ENCODE peak calls at places on chromosomes 6 and 20, in six cellular contexts. H, S, W, P, Q and F are unnamed samples.

GRCh38 chr20:10253750-10254149 is 35.1 kb downstream of the SNAP25 start:
- DNase-seq in H (no peak), S (no peak), W (no peak), P (no peak), Q (no peak), F (no peak)

GRCh38 chr20:46468508-46468907 is 44.9 kb downstream of the ZNF334 start:
- DNase-seq in H (no peak), S (no peak), W (no peak), P (no peak), Q (no peak), F (no peak)

GRCh38 chr20:43963872-43964791 is 49.5 kb downstream of the TOX2 start:
- DNase-seq in H (no peak), S (peak; percentile 51), W (no peak), P (no peak), Q (no peak), F (no peak)

GRCh38 chr6:15243994-15244604 is 1.8 kb upstream of the JARID2 start:
- DNase-seq in H (no peak), S (no peak), W (no peak), P (peak; percentile 45), Q (no peak), F (no peak)

GRCh38 chr6:108635505-108636226 is 74.9 kb downstream of the FOXO3 start:
- DNase-seq in H (no peak), S (no peak), W (no peak), P (no peak), Q (no peak), F (no peak)

GRCh38 chr20:29319725-29320124 is 1937.7 kb upstream of the DEFB115 start:
- DNase-seq in H (no peak), S (no peak), W (no peak), P (no peak), Q (no peak), F (no peak)

GRCh38 chr6:156350337-156350736 is 426.8 kb upstream of the ARID1B start:
- DNase-seq in H (no peak), S (no peak), W (no peak), P (no peak), Q (no peak), F (no peak)

GRCh38 chr20:34100578-34100977 is 11.5 kb downstream of the EIF2S2 start:
- DNase-seq in H (no peak), S (no peak), W (no peak), P (no peak), Q (no peak), F (no peak)

GRCh38 chr20:61803903-61804804 is 261.5 kb downstream of the TAF4 start:
- DNase-seq in H (no peak), S (no peak), W (no peak), P (no peak), Q (no peak), F (no peak)

GRCh38 chr6:1286972-1287600 is 24.8 kb upstream of the FOXQ1 start:
- DNase-seq in H (no peak), S (no peak), W (no peak), P (no peak), Q (no peak), F (no peak)

GRCh38 chr6:75449625-75450206 is 43.9 kb downstream of the FILIP1 start:
- DNase-seq in H (peak; percentile 33), S (no peak), W (no peak), P (no peak), Q (no peak), F (peak; percentile 48)

GRCh38 chr20:35615667-35616464 is at the start of gene SPAG4:
- DNase-seq in H (no peak), S (peak; percentile 100), W (peak; percentile 97), P (peak; percentile 100), Q (no peak), F (no peak)

GRCh38 chr6:85418059-85418458 is 31.8 kb upstream of the NT5E start:
- DNase-seq in H (peak; percentile 73), S (no peak), W (no peak), P (no peak), Q (no peak), F (no peak)

GRCh38 chr6:12162203-12162602 is 128.0 kb upstream of the EDN1 start:
- DNase-seq in H (no peak), S (no peak), W (no peak), P (no peak), Q (no peak), F (no peak)

GRCh38 chr6:115969207-115969929 is 91.3 kb downstream of the FRK start:
- DNase-seq in H (no peak), S (peak; percentile 1), W (no peak), P (peak; percentile 29), Q (no peak), F (peak; percentile 1)

GRCh38 chr20:58112017-58112781 is 116.3 kb downstream of the ANKRD60 start:
- DNase-seq in H (no peak), S (no peak), W (no peak), P (no peak), Q (no peak), F (no peak)

GRCh38 chr6:166456360-166457156 is 73.8 kb upstream of the MPC1 start:
- DNase-seq in H (no peak), S (no peak), W (peak; percentile 47), P (no peak), Q (no peak), F (peak; percentile 79)

GRCh38 chr20:2754426-2754825 is 46.0 kb downstream of the CPXM1 start:
- DNase-seq in H (no peak), S (no peak), W (no peak), P (no peak), Q (no peak), F (no peak)

GRCh38 chr6:1645466-1646185 is 35.9 kb downstream of the FOXC1 start:
- DNase-seq in H (no peak), S (no peak), W (no peak), P (no peak), Q (no peak), F (no peak)

GRCh38 chr6:43976706-43977403 is 150.4 kb downstream of the MRPL14 start:
- DNase-seq in H (no peak), S (no peak), W (no peak), P (no peak), Q (no peak), F (no peak)

GRCh38 chr20:64222273-64222672 is 33.3 kb upstream of the PCMTD2 start:
- DNase-seq in H (no peak), S (peak; percentile 67), W (no peak), P (no peak), Q (no peak), F (no peak)

GRCh38 chr6:42498473-42499128 is 46.9 kb upstream of the TRERF1 start:
- DNase-seq in H (no peak), S (peak; percentile 18), W (no peak), P (peak; percentile 24), Q (no peak), F (no peak)

GRCh38 chr6:149221774-149222070 is 95.8 kb upstream of the TAB2 start:
- DNase-seq in H (no peak), S (no peak), W (no peak), P (no peak), Q (no peak), F (no peak)

GRCh38 chr6:33949877-33950831 is 146.4 kb upstream of the MLN start:
- DNase-seq in H (no peak), S (no peak), W (no peak), P (peak; percentile 39), Q (no peak), F (no peak)

GRCh38 chr6:33945931-33946330 is 142.1 kb upstream of the MLN start:
- DNase-seq in H (no peak), S (no peak), W (no peak), P (no peak), Q (no peak), F (no peak)

GRCh38 chr6:33947047-33947446 is 143.2 kb upstream of the MLN start:
- DNase-seq in H (no peak), S (no peak), W (no peak), P (no peak), Q (no peak), F (no peak)

GRCh38 chr6:33949111-33949510 is 145.3 kb upstream of the MLN start:
- DNase-seq in H (no peak), S (no peak), W (no peak), P (no peak), Q (no peak), F (no peak)

GRCh38 chr6:33947916-33948594 is 144.3 kb upstream of the MLN start:
- DNase-seq in H (no peak), S (no peak), W (no peak), P (no peak), Q (no peak), F (no peak)
- TF ChIP-seq CTCF in H (no peak), S (no peak), W (no peak), P (no peak), Q (no peak), F (no peak)

GRCh38 chr6:5214570-5215052 is 46.1 kb downstream of the LYRM4 start:
- DNase-seq in H (no peak), S (peak; percentile 79), W (no peak), P (peak; percentile 82), Q (no peak), F (no peak)
- TF ChIP-seq CTCF in H (peak; percentile 93), S (peak; percentile 81), W (no peak), P (peak; percentile 94), Q (peak; percentile 76), F (peak; percentile 65)

GRCh38 chr20:32943490-32944052 is 60.7 kb downstream of the SUN5 start:
- DNase-seq in H (no peak), S (no peak), W (no peak), P (no peak), Q (no peak), F (no peak)

GRCh38 chr20:32941155-32941885 is 62.9 kb downstream of the SUN5 start:
- DNase-seq in H (no peak), S (no peak), W (no peak), P (no peak), Q (no peak), F (no peak)

GRCh38 chr20:32946629-32947028 is 57.6 kb downstream of the SUN5 start:
- DNase-seq in H (no peak), S (no peak), W (no peak), P (no peak), Q (no peak), F (no peak)

DNA sequence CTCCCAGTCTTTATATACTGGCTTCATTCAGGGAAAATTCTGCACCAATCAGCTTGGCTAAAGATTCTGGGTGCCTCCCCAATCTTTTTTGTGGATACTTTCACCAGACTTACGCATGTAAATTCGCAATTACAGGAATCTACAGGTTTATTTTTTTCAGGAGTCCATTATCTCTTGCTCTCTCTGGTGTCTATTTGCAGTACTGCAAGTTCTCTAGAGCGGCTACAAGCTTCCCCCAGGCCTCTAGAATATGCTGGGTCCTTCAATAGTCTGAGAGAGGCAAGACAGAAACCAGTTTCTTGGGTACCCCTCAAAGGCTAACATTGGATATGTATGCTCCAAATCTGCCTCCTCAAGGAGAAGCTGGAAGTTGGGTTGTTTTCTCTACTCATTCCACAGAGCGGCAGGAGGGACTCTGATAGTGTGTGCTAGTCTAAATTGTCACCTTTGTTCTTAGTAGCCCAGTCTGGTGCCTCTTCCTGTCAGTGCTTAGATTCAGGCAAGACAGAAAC is 58.5 kb downstream of the SUN5 start:
- DNase-seq in H (peak; percentile 3), S (no peak), W (no peak), P (no peak), Q (no peak), F (no peak)
- TF ChIP-seq CTCF in H (peak; percentile 37), S (no peak), W (no peak), P (peak; percentile 32), Q (no peak), F (peak; percentile 60)

DNA sequence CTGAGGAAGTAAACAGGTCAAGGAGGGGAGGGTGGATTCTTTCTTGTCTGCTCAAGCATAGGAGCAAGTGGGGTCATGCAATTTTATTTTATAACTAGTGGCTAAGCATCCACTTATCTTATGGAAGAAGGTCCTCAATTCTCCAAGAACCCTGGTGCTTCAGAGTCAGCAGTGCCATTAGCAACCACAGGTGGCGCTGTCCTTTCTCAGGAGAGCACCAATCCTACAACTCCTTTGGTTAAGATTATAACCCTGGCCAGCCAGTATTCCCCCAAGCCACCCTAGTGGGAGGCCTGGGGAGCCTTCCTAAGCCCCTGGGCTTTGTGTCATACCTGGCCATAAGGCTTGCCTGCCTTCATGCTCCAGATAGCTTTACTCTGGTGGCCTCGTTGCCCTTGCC is 60.7 kb downstream of the PCSK2 start:
- DNase-seq in H (no peak), S (no peak), W (no peak), P (peak; percentile 60), Q (no peak), F (no peak)
- TF ChIP-seq CTCF in H (no peak), S (no peak), W (no peak), P (peak; percentile 73), Q (no peak), F (peak; percentile 28)